ENCODE peak calls at places on chromosomes 16 and 17, in nine cellular contexts. L is ovary, I is IMR-90, T is suprapubic skin, C is breast epithelium, F is H1, Q is uterus, S is heart left ventricle, G is body of pancreas. D is an unnamed sample.

GRCh38 chr17:32588982-32589381 is 102.2 kb downstream of the CDK5R1 start:
- DNase-seq in C (no peak), T (no peak), L (no peak), F (no peak), S (no peak), Q (no peak), I (no peak), G (no peak), D (no peak)

GRCh38 chr17:68290268-68290954 is 516 bp downstream of the SLC16A6 start:
- DNase-seq in F (peak; percentile 71), S (no peak), C (no peak), Q (no peak), G (peak; percentile 23), L (peak; percentile 38), I (no peak), T (no peak), D (peak; percentile 52)

GRCh38 chr16:83713597-83713996 is 94.2 kb upstream of the HSBP1 start:
- DNase-seq in I (no peak), F (no peak), L (no peak), C (no peak), S (no peak), Q (no peak), G (no peak), T (no peak), D (no peak)

GRCh38 chr16:3009568-3010390 is 2.9 kb upstream of the CLDN9 start:
- DNase-seq in T (no peak), L (no peak), Q (no peak), S (no peak), F (peak; percentile 88), I (peak; percentile 9), G (peak; percentile 84), C (peak; percentile 71), D (no peak)

GRCh38 chr16:84884311-84885023 is 64.7 kb downstream of the CRISPLD2 start:
- DNase-seq in S (peak; percentile 47), Q (no peak), F (peak; percentile 62), G (peak; percentile 23), T (no peak), I (no peak), L (peak; percentile 51), C (no peak), D (no peak)

GRCh38 chr16:10851512-10851911 is 25.5 kb upstream of the CIITA start:
- DNase-seq in T (no peak), Q (no peak), S (no peak), I (no peak), L (no peak), G (no peak), F (no peak), C (no peak), D (no peak)

GRCh38 chr17:37608369-37609169 is 649 bp downstream of the SYNRG start:
- DNase-seq in F (no peak), G (no peak), Q (no peak), T (no peak), C (no peak), S (no peak), I (peak; percentile 48), L (no peak), D (no peak)

GRCh38 chr17:35046740-35047283 is 16.7 kb downstream of the RFFL start:
- DNase-seq in L (no peak), F (no peak), Q (no peak), T (no peak), I (peak; percentile 47), G (no peak), S (no peak), C (no peak), D (peak; percentile 33)

GRCh38 chr16:70416748-70417616 is 21.9 kb downstream of the ST3GAL2 start:
- DNase-seq in I (no peak), L (no peak), F (no peak), C (no peak), Q (no peak), S (no peak), G (no peak), T (no peak), D (peak; percentile 73)

GRCh38 chr16:88920618-88921602 is 54.5 kb upstream of the PABPN1L start:
- DNase-seq in F (no peak), S (peak; percentile 88), T (no peak), L (peak; percentile 56), G (peak; percentile 79), C (no peak), I (peak; percentile 61), Q (peak; percentile 67), D (peak; percentile 78)

GRCh38 chr17:51397361-51398127 is 137.2 kb downstream of the UTP18 start:
- DNase-seq in T (no peak), Q (no peak), G (no peak), C (no peak), S (no peak), L (no peak), I (peak; percentile 45), F (no peak), D (no peak)

GRCh38 chr16:87702325-87702811 is 63.4 kb downstream of the KLHDC4 start:
- DNase-seq in S (no peak), Q (no peak), I (peak; percentile 30), F (peak; percentile 80), C (no peak), L (no peak), T (no peak), G (peak; percentile 31), D (peak; percentile 80)

GRCh38 chr17:58327363-58328194 is 1.0 kb downstream of the TSPOAP1 start:
- DNase-seq in F (no peak), L (no peak), G (no peak), Q (no peak), I (no peak), C (no peak), T (no peak), S (peak; percentile 15), D (no peak)

GRCh38 chr17:58325289-58325726 is 3.3 kb downstream of the TSPOAP1 start:
- DNase-seq in C (no peak), S (peak; percentile 19), L (peak; percentile 40), F (peak; percentile 74), T (no peak), G (peak; percentile 35), Q (no peak), I (no peak), D (no peak)

GRCh38 chr17:58326609-58327341 is 1.8 kb downstream of the TSPOAP1 start:
- DNase-seq in C (no peak), S (peak; percentile 15), I (no peak), L (no peak), Q (no peak), F (no peak), G (no peak), T (no peak), D (no peak)

GRCh38 chr17:58324409-58325288 is 3.9 kb downstream of the TSPOAP1 start:
- DNase-seq in I (peak; percentile 18), T (no peak), G (peak; percentile 75), S (peak; percentile 52), F (peak; percentile 78), C (peak; percentile 71), L (peak; percentile 71), Q (no peak), D (no peak)

DNA sequence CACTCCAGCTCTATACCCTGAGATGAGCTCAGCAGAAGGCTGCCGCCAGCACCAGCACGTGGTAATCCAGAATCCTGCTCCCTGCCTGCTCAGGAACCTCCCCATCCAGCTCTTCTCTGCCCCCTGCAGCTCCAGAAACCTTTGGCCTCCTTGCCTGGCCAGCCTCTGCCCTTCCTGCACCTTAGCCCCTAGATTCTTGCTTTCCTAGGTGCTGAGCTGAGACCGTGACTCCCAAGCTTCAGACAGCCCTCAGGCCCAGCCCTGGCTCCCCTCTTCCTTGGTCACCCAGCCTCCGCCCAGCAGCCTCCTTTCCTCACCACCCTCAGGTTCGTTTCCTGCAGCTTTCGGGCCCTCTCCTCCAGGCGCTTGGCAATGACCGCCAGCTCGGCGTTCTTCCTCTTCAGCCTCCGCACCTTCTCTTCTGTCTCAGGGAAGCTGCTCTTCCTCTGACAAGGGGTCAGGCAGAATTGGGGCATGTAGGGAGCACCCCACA is 2.6 kb downstream of the TSPOAP1 start:
- DNase-seq in F (no peak), Q (no peak), I (no peak), T (no peak), L (no peak), S (peak; percentile 16), G (no peak), C (no peak), D (no peak)
- H3K27me3 ChIP-seq in F (no peaks in the 10 kb centered on the region), Q (no peaks in the 10 kb centered on the region), I (peaks cover 5% of the 10 kb centered on the region), T (peaks cover 11% of the 10 kb centered on the region), L (no peaks in the 10 kb centered on the region), S (no peaks in the 10 kb centered on the region), G (no peaks in the 10 kb centered on the region), C (no peaks in the 10 kb centered on the region), D (no peaks in the 10 kb centered on the region)

GRCh38 chr17:2395258-2396170 is 5.3 kb downstream of the MNT start:
- DNase-seq in I (peak; percentile 58), L (peak; percentile 59), F (no peak), Q (no peak), C (no peak), S (peak; percentile 62), T (peak; percentile 70), G (peak; percentile 37), D (no peak)
- H3K4me1 ChIP-seq in I (peaks cover 42% of the 10 kb centered on the region), L (peaks cover 37% of the 10 kb centered on the region), F (peaks cover 34% of the 10 kb centered on the region), Q (peaks cover 25% of the 10 kb centered on the region), C (peaks cover 8% of the 10 kb centered on the region), S (peaks cover 65% of the 10 kb centered on the region), T (peaks cover 75% of the 10 kb centered on the region), G (peaks cover 64% of the 10 kb centered on the region), D (peaks cover 37% of the 10 kb centered on the region)

DNA sequence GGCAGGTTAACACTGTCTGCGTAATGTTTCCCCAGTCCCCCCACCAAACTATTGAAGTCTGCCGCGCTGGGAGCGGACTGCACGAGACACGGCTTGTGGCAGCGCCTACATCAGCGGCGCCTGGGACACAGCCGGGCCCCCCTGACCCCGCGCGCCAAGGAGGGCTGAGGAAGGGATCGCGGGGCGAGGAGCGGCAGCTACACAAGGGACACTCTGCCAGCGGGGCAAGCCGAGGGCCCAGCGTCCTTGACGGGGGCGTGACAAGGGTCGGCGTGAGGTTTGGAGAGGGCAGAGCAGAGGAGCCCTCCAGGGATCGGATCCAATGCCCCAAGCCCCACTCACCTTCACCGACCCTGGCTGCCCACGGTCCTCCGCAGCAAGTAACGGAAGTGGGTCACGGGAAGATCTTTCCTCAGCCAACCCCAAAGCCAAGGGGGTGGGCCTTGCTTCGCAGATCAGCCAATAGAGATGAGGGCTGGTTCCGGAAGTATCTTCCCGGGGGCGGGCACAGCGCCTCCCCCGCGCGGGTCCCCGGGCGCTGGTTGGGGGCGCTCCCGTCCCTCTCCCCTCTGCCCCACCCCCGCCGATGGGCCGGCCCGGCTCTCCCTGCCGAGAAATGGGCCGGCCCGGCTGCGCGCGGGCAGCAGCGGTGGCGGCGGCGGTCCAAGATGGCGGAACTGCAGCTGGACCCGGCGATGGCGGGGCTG is at the start of the genes ATP5PD and KCTD2:
- DNase-seq in F (peak; percentile 94), G (peak; percentile 96), I (peak; percentile 96), S (peak; percentile 97), T (peak; percentile 98), Q (peak; percentile 96), C (peak; percentile 96), L (peak; percentile 98), D (peak; percentile 97)
- TF ChIP-seq POLR2A in F (peak; percentile 56), G (peak; percentile 87), I (peak; percentile 74), S (peak; percentile 95), T (peak; percentile 85), Q (peak; percentile 68), C (peak; percentile 88), L (peak; percentile 93), D (peak; percentile 94)

GRCh38 chr17:39889200-39889599 is 21.2 kb downstream of the ZPBP2 start:
- DNase-seq in T (no peak), F (no peak), S (no peak), L (no peak), C (no peak), Q (no peak), I (no peak), G (no peak), D (no peak)

DNA sequence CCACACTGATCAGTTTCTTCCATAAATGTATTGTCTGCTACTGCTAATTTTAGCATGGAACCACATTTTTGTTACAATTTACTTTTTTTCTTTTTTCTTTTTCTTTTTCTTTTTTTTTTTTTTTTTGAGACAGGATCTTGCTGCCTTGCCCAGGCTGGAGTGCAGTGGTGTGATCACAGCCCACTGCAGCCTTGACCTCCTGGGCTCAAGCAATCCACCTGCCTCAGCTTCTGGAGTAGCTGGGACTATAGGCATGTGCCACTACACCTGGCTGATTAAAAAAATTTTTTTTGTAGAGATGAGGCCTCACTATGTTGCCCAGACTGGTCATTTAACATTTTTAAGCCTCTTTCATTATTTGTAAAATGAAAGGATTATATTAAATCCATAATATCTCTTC is 19.1 kb downstream of the ZPBP2 start:
- DNase-seq in T (no peak), C (no peak), Q (no peak), S (no peak), I (no peak), L (no peak), G (no peak), F (no peak), D (no peak)
- H3K27me3 ChIP-seq in T (peaks cover 36% of the 10 kb centered on the region), C (no peaks in the 10 kb centered on the region), Q (no peaks in the 10 kb centered on the region), S (peaks cover 16% of the 10 kb centered on the region), I (peaks cover 22% of the 10 kb centered on the region), L (no peaks in the 10 kb centered on the region), G (no peaks in the 10 kb centered on the region), F (no peaks in the 10 kb centered on the region), D (no peaks in the 10 kb centered on the region)